ENCODE peak calls at places on chromosomes 4 and X, in ten cellular contexts. N is OCI-LY7, V is HCT116, D is endothelial cell of umbilical vein, K is SK-N-SH, O is GM23248, M is neuronal stem cell, X is PC-3, L is fibroblast of lung, C is neural progenitor cell. Q is an unnamed sample.

GRCh38 chr4:183873389-183874185 is 31.5 kb upstream of the STOX2 start:
- DNase-seq in K (no peak), V (no peak), N (no peak), D (no peak), L (no peak), O (no peak), X (no peak), M (no peak), C (no peak), Q (no peak)

GRCh38 chrX:102840871-102841705 is 96.0 kb upstream of the RAB40AL start:
- DNase-seq in C (peak; percentile 33), N (no peak), D (peak; percentile 66), L (peak; percentile 22), O (peak; percentile 10), K (no peak), M (no peak), X (peak; percentile 80), V (no peak), Q (peak; percentile 70)

GRCh38 chr4:180407273-180407885 is 1835.8 kb upstream of the TENM3 start:
- DNase-seq in V (no peak), X (peak; percentile 44), M (no peak), N (no peak), D (no peak), O (no peak), C (no peak), L (no peak), K (no peak), Q (no peak)

GRCh38 chrX:23616361-23616760 is 50.9 kb upstream of the PRDX4 start:
- DNase-seq in L (peak; percentile 51), M (no peak), O (peak; percentile 38), V (no peak), N (peak; percentile 11), D (peak; percentile 12), K (peak; percentile 44), X (peak; percentile 48), C (peak; percentile 34), Q (peak; percentile 71)

GRCh38 chr4:176377705-176378302 is 58.0 kb downstream of the SPCS3 start:
- DNase-seq in V (peak; percentile 27), X (peak; percentile 59), L (peak; percentile 51), C (no peak), M (no peak), D (peak; percentile 39), N (peak; percentile 21), K (peak; percentile 5), O (peak; percentile 50), Q (peak; percentile 43)

GRCh38 chrX:112536544-112536943 is 143.2 kb downstream of the LHFPL1 start:
- DNase-seq in O (no peak), L (no peak), X (no peak), K (no peak), V (no peak), M (peak; percentile 61), N (no peak), C (peak; percentile 91), D (no peak), Q (no peak)

GRCh38 chr4:121554377-121554776 is 142.4 kb downstream of the ANXA5 start:
- DNase-seq in C (no peak), L (peak; percentile 32), V (no peak), M (no peak), K (no peak), O (peak; percentile 53), X (no peak), N (no peak), D (no peak), Q (no peak)

GRCh38 chrX:84865113-84865512 is 138.6 kb upstream of the APOOL start:
- DNase-seq in V (no peak), L (peak; percentile 25), K (no peak), D (peak; percentile 34), C (no peak), O (no peak), M (no peak), X (peak; percentile 44), N (no peak), Q (no peak)

GRCh38 chr4:19400820-19401219 is 850.9 kb upstream of the SLIT2 start:
- DNase-seq in D (no peak), L (no peak), K (no peak), M (no peak), X (no peak), V (no peak), C (peak; percentile 19), O (no peak), N (no peak), Q (no peak)
- H3K9me3 ChIP-seq in D (no peaks in the 10 kb centered on the region), L (no peaks in the 10 kb centered on the region), K (no peaks in the 10 kb centered on the region), M (no peaks in the 10 kb centered on the region), X (no peaks in the 10 kb centered on the region), V (no peaks in the 10 kb centered on the region), C (no peaks in the 10 kb centered on the region), O (no peaks in the 10 kb centered on the region), N (no peaks in the 10 kb centered on the region), Q (peaks cover 2% of the 10 kb centered on the region)

GRCh38 chr4:87073570-87074470 is 139.0 kb downstream of the AFF1 start:
- DNase-seq in X (peak; percentile 79), O (no peak), L (peak; percentile 53), D (no peak), K (peak; percentile 41), C (peak; percentile 35), M (no peak), V (no peak), N (peak; percentile 82), Q (peak; percentile 57)

GRCh38 chr4:87078987-87079469 is 141.4 kb downstream of the KLHL8 start:
- DNase-seq in K (no peak), N (no peak), V (no peak), X (no peak), L (peak; percentile 92), M (no peak), C (no peak), D (peak; percentile 71), O (peak; percentile 86), Q (no peak)

GRCh38 chr4:87075876-87076275 is 141.1 kb downstream of the AFF1 start:
- DNase-seq in K (no peak), C (no peak), N (no peak), O (no peak), M (no peak), L (no peak), V (no peak), D (no peak), X (no peak), Q (no peak)

GRCh38 chr4:87077834-87078585 is 142.4 kb downstream of the KLHL8 start:
- DNase-seq in K (no peak), M (no peak), C (no peak), V (no peak), L (no peak), D (peak; percentile 81), X (no peak), O (peak; percentile 48), N (no peak), Q (no peak)

DNA sequence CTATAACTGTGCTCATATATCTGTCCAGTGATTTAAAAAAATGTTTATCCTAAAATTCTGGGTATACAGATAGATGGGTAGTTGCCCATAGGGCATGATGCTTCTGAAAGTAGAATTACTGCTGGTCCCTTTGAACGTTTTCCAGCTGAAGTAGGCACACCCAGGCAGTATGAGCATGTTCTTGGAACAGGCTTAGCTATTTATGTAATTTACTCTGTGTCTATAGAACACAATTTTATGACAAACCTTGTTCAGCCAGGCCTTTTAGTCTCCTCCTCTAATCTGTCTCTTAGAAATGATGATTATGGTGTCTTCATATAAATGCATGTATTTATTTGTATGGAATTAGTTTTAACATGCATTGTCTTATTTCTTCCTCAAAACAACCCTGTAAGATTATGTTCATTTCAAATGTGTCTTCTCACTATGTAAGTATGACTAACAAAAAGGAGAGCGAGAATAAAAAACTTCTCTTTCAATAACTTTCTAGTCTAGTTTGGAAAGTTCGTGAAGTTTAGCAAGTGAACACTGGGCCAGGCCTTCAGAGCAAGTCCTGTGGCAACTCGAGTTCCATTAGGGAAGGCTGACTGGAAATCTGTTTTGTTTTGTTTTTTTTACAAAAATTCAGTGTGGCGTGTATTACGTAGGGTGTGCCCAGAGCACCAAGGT is 142.0 kb downstream of the AFF1 start:
- DNase-seq in L (no peak), M (no peak), C (no peak), V (no peak), N (no peak), D (no peak), O (peak; percentile 37), K (no peak), X (no peak), Q (no peak)
- H3K4me1 ChIP-seq in L (peaks cover 11% of the 10 kb centered on the region), M (peaks cover 16% of the 10 kb centered on the region), C (peaks cover 40% of the 10 kb centered on the region), V (no peaks in the 10 kb centered on the region), N (peaks cover 34% of the 10 kb centered on the region), D (peaks cover 29% of the 10 kb centered on the region), O (peaks cover 38% of the 10 kb centered on the region), K (peaks cover 4% of the 10 kb centered on the region), X (peaks cover 17% of the 10 kb centered on the region), Q (peaks cover 21% of the 10 kb centered on the region)

GRCh38 chr4:30755306-30755705 is 35.1 kb downstream of the PCDH7 start:
- DNase-seq in X (no peak), O (no peak), K (no peak), N (no peak), V (no peak), L (no peak), M (no peak), D (no peak), C (no peak), Q (no peak)

GRCh38 chr4:30760560-30760959 is 40.4 kb downstream of the PCDH7 start:
- DNase-seq in D (peak; percentile 31), L (no peak), K (no peak), O (no peak), N (no peak), M (no peak), C (no peak), V (no peak), X (no peak), Q (no peak)

GRCh38 chr4:30754021-30754420 is 33.9 kb downstream of the PCDH7 start:
- DNase-seq in N (no peak), M (no peak), O (peak; percentile 15), C (no peak), X (peak; percentile 63), K (no peak), V (peak; percentile 77), L (peak; percentile 35), D (peak; percentile 73), Q (no peak)

GRCh38 chr4:30756553-30756952 is 36.4 kb downstream of the PCDH7 start:
- DNase-seq in K (no peak), N (no peak), M (no peak), O (no peak), L (no peak), V (no peak), D (peak; percentile 52), C (no peak), X (no peak), Q (no peak)

GRCh38 chr4:30757357-30757756 is 37.2 kb downstream of the PCDH7 start:
- DNase-seq in K (no peak), M (no peak), C (no peak), V (peak; percentile 98), O (peak; percentile 85), N (no peak), D (peak; percentile 90), L (peak; percentile 76), X (peak; percentile 91), Q (no peak)
- H2AFZ ChIP-seq in K (peak overlapping the region; percentile 69), M (no peak overlapping the region), C (no peak overlapping the region), V (no peak overlapping the region), O (no peak overlapping the region), N (no peak overlapping the region), D (peak overlapping the region; percentile 1), L (no peak overlapping the region), X (peak overlapping the region; percentile 24), Q (no peak overlapping the region)

GRCh38 chr4:14446311-14446710 is 556.0 kb upstream of the CPEB2 start:
- DNase-seq in D (no peak), X (peak; percentile 60), C (no peak), L (peak; percentile 84), K (no peak), N (no peak), O (no peak), M (no peak), V (no peak), Q (no peak)

GRCh38 chr4:14446904-14447303 is 555.4 kb upstream of the CPEB2 start:
- DNase-seq in V (no peak), C (no peak), N (no peak), D (no peak), M (no peak), O (no peak), K (no peak), L (no peak), X (no peak), Q (no peak)

GRCh38 chr4:14445882-14446281 is 556.4 kb upstream of the CPEB2 start:
- DNase-seq in M (no peak), O (no peak), V (no peak), N (no peak), D (no peak), K (no peak), X (peak; percentile 44), L (peak; percentile 34), C (no peak), Q (no peak)

GRCh38 chr4:14452001-14452400 is 550.3 kb upstream of the CPEB2 start:
- DNase-seq in L (no peak), V (no peak), N (no peak), M (no peak), X (no peak), K (no peak), D (no peak), C (no peak), O (no peak), Q (no peak)

GRCh38 chr4:14449308-14449707 is 553.0 kb upstream of the CPEB2 start:
- DNase-seq in C (no peak), O (no peak), N (no peak), V (no peak), L (no peak), D (no peak), K (no peak), X (no peak), M (no peak), Q (no peak)
- H3K9me3 ChIP-seq in C (no peaks in the 10 kb centered on the region), O (no peaks in the 10 kb centered on the region), N (no peaks in the 10 kb centered on the region), V (peaks cover 7% of the 10 kb centered on the region), L (no peaks in the 10 kb centered on the region), D (peaks cover 1% of the 10 kb centered on the region), K (no peaks in the 10 kb centered on the region), X (no peaks in the 10 kb centered on the region), M (no peaks in the 10 kb centered on the region), Q (no peaks in the 10 kb centered on the region)